ENCODE peak calls at places on chromosomes 16 and 17, in seven cellular contexts. Z is mesenchymal stem cell, N is H9, W is H1, M is trophoblast cell, A is IMR-90, R is neuronal stem cell. V is an unnamed sample.
A peak's percentile ranks its signal among the peaks of the same experiment; 100 is the strongest.

GRCh38 chr16:85523602-85524364 is 89.3 kb upstream of the GSE1 start:
- DNase-seq in Z (peak; percentile 66), N (peak; percentile 79), W (no peak), M (peak; percentile 96), A (peak; percentile 45), R (no peak), V (peak; percentile 88)

GRCh38 chr16:58409316-58409973 is 17.2 kb downstream of the GINS3 start:
- DNase-seq in Z (no peak), N (no peak), W (no peak), M (no peak), A (peak; percentile 7), R (no peak), V (no peak)

GRCh38 chr16:31055613-31056012 is 18.4 kb downstream of the ZNF668 start:
- DNase-seq in Z (no peak), N (no peak), W (peak; percentile 48), M (no peak), A (no peak), R (no peak), V (peak; percentile 47)

GRCh38 chr17:7634384-7634783 is 4.4 kb downstream of the SHBG start:
- DNase-seq in Z (peak; percentile 66), N (peak; percentile 87), W (peak; percentile 87), M (peak; percentile 12), A (peak; percentile 41), R (peak; percentile 43), V (peak; percentile 83)

GRCh38 chr16:70429888-70430666 is 8.8 kb downstream of the ST3GAL2 start:
- DNase-seq in Z (no peak), N (no peak), W (no peak), M (peak; percentile 21), A (no peak), R (no peak), V (no peak)

GRCh38 chr17:47778184-47778635 is 43.4 kb downstream of the OSBPL7 start:
- DNase-seq in Z (no peak), N (peak; percentile 46), W (no peak), M (no peak), A (no peak), R (no peak), V (no peak)

GRCh38 chr17:81090361-81091133 is 55.6 kb downstream of the BAIAP2 start:
- DNase-seq in Z (peak; percentile 20), N (peak; percentile 95), W (peak; percentile 83), M (peak; percentile 35), A (no peak), R (no peak), V (peak; percentile 68)

GRCh38 chr17:20244671-20245070 is 222.7 kb downstream of the LGALS9B start:
- DNase-seq in Z (no peak), N (no peak), W (no peak), M (no peak), A (peak; percentile 67), R (no peak), V (no peak)

GRCh38 chr17:4956493-4957061 is 5.7 kb downstream of the ENO3 start:
- DNase-seq in Z (no peak), N (peak; percentile 86), W (peak; percentile 93), M (peak; percentile 12), A (no peak), R (no peak), V (peak; percentile 58)

GRCh38 chr17:36942031-36942599 is 4.8 kb downstream of the LHX1 start:
- DNase-seq in Z (no peak), N (peak; percentile 75), W (peak; percentile 80), M (peak; percentile 12), A (no peak), R (no peak), V (no peak)

GRCh38 chr16:59848314-59848713 is 1114.2 kb upstream of the GOT2 start:
- DNase-seq in Z (no peak), N (no peak), W (no peak), M (no peak), A (no peak), R (no peak), V (no peak)

GRCh38 chr17:29045734-29046133 is 2.8 kb downstream of the PIPOX start:
- DNase-seq in Z (no peak), N (no peak), W (no peak), M (no peak), A (no peak), R (no peak), V (no peak)

GRCh38 chr17:32783602-32784001 is 93.3 kb downstream of the MYO1D start:
- DNase-seq in Z (peak; percentile 61), N (no peak), W (no peak), M (peak; percentile 86), A (peak; percentile 66), R (peak; percentile 36), V (peak; percentile 65)

DNA sequence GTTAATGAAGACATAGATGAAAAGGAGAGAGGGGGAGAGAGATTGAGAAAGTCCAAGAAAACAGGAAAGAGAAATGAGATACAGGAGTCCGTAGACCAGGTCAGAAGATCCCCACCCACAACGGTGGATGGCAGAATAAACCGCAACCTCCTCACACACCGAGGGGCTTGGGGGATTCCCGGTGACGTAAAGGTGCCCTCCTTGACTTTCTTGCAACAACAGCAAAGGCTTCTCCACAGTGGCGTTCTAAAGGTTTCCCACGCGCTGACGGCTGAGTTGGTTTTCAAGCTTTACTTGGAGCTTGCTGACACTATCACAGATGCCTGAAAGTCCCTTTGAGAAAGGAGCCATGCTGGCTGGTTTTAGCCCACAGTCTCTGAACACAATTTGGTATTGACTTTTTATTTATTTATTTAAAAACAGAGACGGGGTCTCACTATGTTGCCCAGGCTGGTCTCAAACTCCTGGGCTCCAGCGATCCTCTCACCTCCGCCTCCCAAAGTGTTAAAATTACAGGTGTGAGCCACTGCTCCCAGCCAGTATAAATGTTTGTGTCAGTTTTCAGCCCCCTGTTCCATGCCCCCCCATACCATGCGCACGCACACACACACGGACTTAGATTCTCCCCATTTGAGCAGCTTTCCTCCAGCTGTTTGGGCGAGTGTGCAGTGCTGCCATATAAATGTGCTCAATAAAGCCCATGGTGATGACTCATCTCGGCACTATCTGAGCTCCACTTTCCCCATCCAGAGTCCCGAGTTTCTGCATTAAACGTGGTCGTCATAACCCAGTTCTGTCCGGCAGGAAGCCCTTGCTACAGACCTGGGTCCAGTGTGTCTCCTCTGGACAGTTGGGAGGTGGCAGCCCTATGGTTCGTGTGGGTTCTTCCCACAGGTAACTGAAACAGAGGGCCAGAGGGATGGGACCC is 33.0 kb upstream of the SEC14L1 start:
- DNase-seq in Z (peak; percentile 64), N (no peak), W (no peak), M (no peak), A (peak; percentile 39), R (no peak), V (no peak)
- H3K27ac ChIP-seq in Z (no peak overlapping the region), N (no peak overlapping the region), W (no peak overlapping the region), M (no peak overlapping the region), A (no peak overlapping the region), R (peak overlapping the region; percentile 19), V (no peak overlapping the region)

DNA sequence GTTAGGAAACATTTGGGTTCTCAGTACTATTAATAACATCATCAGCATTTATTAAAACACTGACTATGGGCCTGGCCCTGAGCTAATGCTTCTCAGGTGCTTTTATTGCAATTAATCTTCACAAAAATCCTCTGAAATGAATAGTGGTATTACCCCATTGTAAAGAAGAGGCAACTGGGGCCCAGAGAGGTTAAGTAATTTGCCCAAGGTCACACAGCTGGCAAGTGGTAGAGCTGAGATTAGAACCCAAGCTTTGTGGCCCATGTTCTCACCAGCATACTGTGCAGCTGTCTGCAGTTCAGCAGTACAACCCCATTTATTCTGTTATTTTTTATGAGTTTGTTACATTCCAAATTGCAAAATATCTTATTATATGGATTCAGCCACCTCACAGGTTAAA is 82.3 kb downstream of the TBC1D16 start:
- DNase-seq in Z (no peak), N (no peak), W (no peak), M (no peak), A (no peak), R (no peak), V (no peak)
- H3K23ac ChIP-seq in Z (no peak overlapping the region), N (no peak overlapping the region), W (no peak overlapping the region), M (no peak overlapping the region), A (no peak overlapping the region), R (no peak overlapping the region), V (no peak overlapping the region)

GRCh38 chr17:44575408-44575807 is 18.1 kb downstream of the FZD2 start:
- DNase-seq in Z (no peak), N (no peak), W (no peak), M (no peak), A (no peak), R (no peak), V (no peak)
- H2AK5ac ChIP-seq in Z (no peak overlapping the region), N (no peak overlapping the region), W (no peak overlapping the region), M (no peak overlapping the region), A (no peak overlapping the region), R (no peak overlapping the region), V (no peak overlapping the region)

GRCh38 chr17:2176484-2177175 is 121.7 kb downstream of the HIC1 start:
- DNase-seq in Z (peak; percentile 42), N (no peak), W (no peak), M (no peak), A (no peak), R (no peak), V (no peak)

GRCh38 chr17:2174048-2174447 is 119.1 kb downstream of the HIC1 start:
- DNase-seq in Z (peak; percentile 92), N (no peak), W (no peak), M (no peak), A (peak; percentile 83), R (no peak), V (no peak)

GRCh38 chr17:2174471-2175293 is 119.8 kb downstream of the HIC1 start:
- DNase-seq in Z (peak; percentile 99), N (no peak), W (no peak), M (no peak), A (peak; percentile 99), R (no peak), V (no peak)

GRCh38 chr17:2177235-2177811 is 122.4 kb downstream of the HIC1 start:
- DNase-seq in Z (peak; percentile 69), N (no peak), W (no peak), M (no peak), A (peak; percentile 83), R (no peak), V (no peak)

DNA sequence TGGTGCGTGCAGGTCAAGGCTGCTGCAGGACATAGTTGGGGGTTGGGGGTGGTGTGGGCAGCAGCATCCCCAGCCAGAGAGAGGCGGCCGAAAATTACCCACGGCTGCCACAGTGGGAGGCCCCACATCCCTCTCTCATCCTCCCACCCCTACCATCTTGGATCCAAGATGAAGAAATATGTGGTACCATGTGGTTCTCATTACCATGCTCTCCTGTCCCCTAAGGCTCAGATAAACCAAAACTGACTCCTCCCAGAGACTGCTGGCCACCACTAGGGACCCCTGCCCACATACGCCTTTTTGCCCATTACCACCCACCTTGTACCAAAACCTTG is 120.4 kb downstream of the HIC1 start:
- DNase-seq in Z (no peak), N (no peak), W (no peak), M (no peak), A (no peak), R (no peak), V (no peak)
- H3K27ac ChIP-seq in Z (peak overlapping the region; percentile 59), N (no peak overlapping the region), W (no peak overlapping the region), M (no peak overlapping the region), A (peak overlapping the region; percentile 82), R (no peak overlapping the region), V (no peak overlapping the region)